ENCODE peak calls at places on chromosome 17, in five cellular contexts. One of them, this sample, is unnamed.

GRCh38 chr17:2067048-2067452 is 12.1 kb downstream of the HIC1 start:
- DNase-seq in NCI-H1105: no peak
- DNase-seq in GM13977: no peak
- DNase-seq in T-cell: no peak
- DNase-seq in hippocampal formation: no peak
- DNase-seq in this sample: no peak

GRCh38 chr17:68431661-68432071 is 25.6 kb downstream of the WIPI1 start:
- DNase-seq in hippocampal formation: no peak
- DNase-seq in GM13977: peak; percentile 28
- DNase-seq in NCI-H1105: no peak
- DNase-seq in T-cell: peak; percentile 59
- DNase-seq in this sample: peak; percentile 43

GRCh38 chr17:3978421-3979275 is 14.4 kb upstream of the ATP2A3 start:
- DNase-seq in T-cell: no peak
- DNase-seq in hippocampal formation: no peak
- DNase-seq in GM13977: no peak
- DNase-seq in NCI-H1105: no peak
- DNase-seq in this sample: no peak

GRCh38 chr17:57135026-57135747 is 50.1 kb downstream of the AKAP1 start:
- DNase-seq in GM13977: no peak
- DNase-seq in T-cell: no peak
- DNase-seq in hippocampal formation: no peak
- DNase-seq in NCI-H1105: no peak
- DNase-seq in this sample: no peak

GRCh38 chr17:37067555-37068111 is 118.9 kb downstream of the AATF start:
- DNase-seq in GM13977: no peak
- DNase-seq in T-cell: no peak
- DNase-seq in hippocampal formation: no peak
- DNase-seq in NCI-H1105: no peak
- DNase-seq in this sample: no peak

GRCh38 chr17:63816669-63817068 is 10.6 kb upstream of the PSMC5 start:
- DNase-seq in NCI-H1105: no peak
- DNase-seq in GM13977: no peak
- DNase-seq in hippocampal formation: no peak
- DNase-seq in T-cell: no peak
- DNase-seq in this sample: no peak

GRCh38 chr17:79843917-79844815 is 4.9 kb upstream of the CBX4 start:
- DNase-seq in hippocampal formation: no peak
- DNase-seq in GM13977: no peak
- DNase-seq in T-cell: no peak
- DNase-seq in NCI-H1105: no peak
- DNase-seq in this sample: peak; percentile 58

GRCh38 chr17:2814049-2814448 is 17.8 kb downstream of the RAP1GAP2 start:
- DNase-seq in T-cell: no peak
- DNase-seq in GM13977: no peak
- DNase-seq in NCI-H1105: no peak
- DNase-seq in hippocampal formation: no peak
- DNase-seq in this sample: no peak

GRCh38 chr17:5705081-5705875 is 121.0 kb upstream of the NLRP1 start:
- DNase-seq in NCI-H1105: no peak
- DNase-seq in GM13977: no peak
- DNase-seq in hippocampal formation: no peak
- DNase-seq in T-cell: no peak
- DNase-seq in this sample: peak; percentile 42

GRCh38 chr17:48013876-48014602 is 23.6 kb downstream of the COPZ2 start:
- DNase-seq in T-cell: no peak
- DNase-seq in GM13977: no peak
- DNase-seq in NCI-H1105: no peak
- DNase-seq in hippocampal formation: no peak
- DNase-seq in this sample: no peak

GRCh38 chr17:10790491-10791401 is 13.2 kb downstream of the TMEM238L start:
- DNase-seq in GM13977: no peak
- DNase-seq in T-cell: no peak
- DNase-seq in NCI-H1105: no peak
- DNase-seq in hippocampal formation: peak; percentile 15
- DNase-seq in this sample: no peak

GRCh38 chr17:12979826-12980500 is 37.9 kb downstream of the ELAC2 start:
- DNase-seq in hippocampal formation: no peak
- DNase-seq in NCI-H1105: no peak
- DNase-seq in T-cell: no peak
- DNase-seq in GM13977: no peak
- DNase-seq in this sample: no peak

GRCh38 chr17:68867759-68868516 is 87.3 kb downstream of the ABCA8 start:
- DNase-seq in T-cell: no peak
- DNase-seq in hippocampal formation: no peak
- DNase-seq in GM13977: no peak
- DNase-seq in NCI-H1105: no peak
- DNase-seq in this sample: no peak

GRCh38 chr17:73586921-73587680 is 57.1 kb downstream of the SDK2 start:
- DNase-seq in T-cell: no peak
- DNase-seq in NCI-H1105: no peak
- DNase-seq in GM13977: no peak
- DNase-seq in hippocampal formation: no peak
- DNase-seq in this sample: no peak

GRCh38 chr17:6567528-6568185 is 11.3 kb upstream of the PITPNM3 start:
- DNase-seq in NCI-H1105: peak; percentile 43
- DNase-seq in hippocampal formation: no peak
- DNase-seq in T-cell: no peak
- DNase-seq in GM13977: no peak
- DNase-seq in this sample: peak; percentile 10

GRCh38 chr17:78302478-78302877 is 57.4 kb downstream of the SOCS3 start:
- DNase-seq in T-cell: no peak
- DNase-seq in GM13977: no peak
- DNase-seq in hippocampal formation: no peak
- DNase-seq in NCI-H1105: no peak
- DNase-seq in this sample: no peak

GRCh38 chr17:42122371-42123303 is at the start of gene HSPB9:
- DNase-seq in hippocampal formation: no peak
- DNase-seq in NCI-H1105: peak; percentile 59
- DNase-seq in T-cell: no peak
- DNase-seq in GM13977: no peak
- DNase-seq in this sample: no peak

GRCh38 chr17:78705071-78705470 is 77.0 kb downstream of the CYTH1 start:
- DNase-seq in GM13977: no peak
- DNase-seq in hippocampal formation: no peak
- DNase-seq in NCI-H1105: no peak
- DNase-seq in T-cell: no peak
- DNase-seq in this sample: no peak

GRCh38 chr17:61467416-61468262 is 15.4 kb downstream of the TBX4 start:
- DNase-seq in GM13977: no peak
- DNase-seq in T-cell: no peak
- DNase-seq in hippocampal formation: no peak
- DNase-seq in NCI-H1105: no peak
- DNase-seq in this sample: no peak

GRCh38 chr17:58376472-58376921 is 24.5 kb upstream of the SUPT4H1 start:
- DNase-seq in NCI-H1105: no peak
- DNase-seq in GM13977: no peak
- DNase-seq in hippocampal formation: no peak
- DNase-seq in T-cell: no peak
- DNase-seq in this sample: no peak

GRCh38 chr17:8618825-8619224 is 11.7 kb downstream of the MYH10 start:
- DNase-seq in GM13977: no peak
- DNase-seq in T-cell: no peak
- DNase-seq in NCI-H1105: no peak
- DNase-seq in hippocampal formation: no peak
- DNase-seq in this sample: no peak

This sample was measured in GM13976.